ENCODE peak calls at places on chromosome 6, in four cellular contexts. I, V, A and H are unnamed samples.

GRCh38 chr6:22830463-22830862 is 261.1 kb downstream of the HDGFL1 start:
- DNase-seq in A (no peak), I (no peak), V (no peak), H (no peak)

GRCh38 chr6:128630213-128630612 is 109.8 kb upstream of the PTPRK start:
- DNase-seq in V (no peak), A (no peak), I (no peak), H (no peak)

GRCh38 chr6:47661960-47662359 is 36.4 kb upstream of the ADGRF4 start:
- DNase-seq in A (no peak), I (no peak), V (no peak), H (no peak)

GRCh38 chr6:32192608-32193039 is at the start of gene GPSM3:
- DNase-seq in V (no peak), I (no peak), A (peak), H (peak)

GRCh38 chr6:117494283-117494682 is 11.8 kb downstream of the DCBLD1 start:
- DNase-seq in I (no peak), V (no peak), A (no peak), H (no peak)

GRCh38 chr6:127811939-127812338 is 88.9 kb downstream of the THEMIS start:
- DNase-seq in I (no peak), A (no peak), V (no peak), H (no peak)

GRCh38 chr6:163711615-163712568 is 297.4 kb downstream of the QKI start:
- DNase-seq in V (no peak), A (peak), I (peak), H (peak)

GRCh38 chr6:39495023-39495422 is 172.5 kb upstream of the KCNK16 start:
- DNase-seq in I (no peak), V (no peak), A (no peak), H (no peak)

GRCh38 chr6:149716584-149716983 is 1.3 kb downstream of the LATS1 start:
- DNase-seq in V (peak), I (no peak), A (no peak), H (no peak)

GRCh38 chr6:47698342-47698787 is at the start of gene ADGRF4:
- DNase-seq in V (no peak), A (no peak), I (peak), H (no peak)

GRCh38 chr6:90941885-90942284 is 355.0 kb upstream of the MAP3K7 start:
- DNase-seq in A (no peak), V (no peak), I (peak), H (no peak)

GRCh38 chr6:141532211-141532610 is 600.5 kb upstream of the GJE1 start:
- DNase-seq in A (no peak), V (no peak), I (no peak), H (no peak)

GRCh38 chr6:139135578-139136545 is 982 bp downstream of the HECA start:
- DNase-seq in A (peak), I (peak), V (peak), H (peak)

GRCh38 chr6:125784365-125784764 is 6.4 kb upstream of the NCOA7 start:
- DNase-seq in V (no peak), I (no peak), A (no peak), H (no peak)

GRCh38 chr6:125779924-125780539 is 10.7 kb upstream of the NCOA7 start:
- DNase-seq in A (peak), I (peak), V (peak), H (peak)

GRCh38 chr6:125780540-125781306 is 10.0 kb upstream of the NCOA7 start:
- DNase-seq in V (peak), A (peak), I (peak), H (peak)

DNA sequence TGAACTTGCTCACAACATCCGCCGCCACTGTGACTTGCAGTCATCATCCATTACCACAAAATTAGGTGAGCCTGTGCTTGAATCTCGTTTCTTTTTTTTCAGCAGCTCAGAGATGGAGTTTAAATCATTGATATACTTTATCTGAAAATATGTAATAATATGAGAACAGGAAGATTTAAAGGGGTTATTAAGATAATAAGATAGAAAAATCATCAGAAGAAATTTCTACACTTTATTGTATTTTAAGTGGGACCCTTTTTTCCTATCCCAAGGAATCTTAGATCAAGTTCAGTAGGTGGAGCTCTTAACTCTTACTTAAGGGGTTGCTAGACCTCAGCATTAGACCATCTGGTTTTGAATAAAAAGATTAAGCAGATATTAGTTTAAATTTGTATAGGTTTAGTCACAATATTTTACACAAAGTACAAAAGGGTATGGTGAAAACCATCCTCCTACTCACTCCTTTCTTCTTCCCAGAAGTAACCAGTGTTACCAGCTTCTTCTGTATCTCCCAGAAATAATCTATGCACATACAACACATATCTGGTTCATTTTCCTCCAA is 9.4 kb upstream of the NCOA7 start:
- DNase-seq in A (no peak), I (no peak), V (no peak), H (no peak)
- TF ChIP-seq CTCF in A (no peak), I (no peak), V (no peak), H (no peak)

GRCh38 chr6:27565839-27566779 is 93.2 kb upstream of the ZNF184 start:
- DNase-seq in I (no peak), V (peak), A (no peak), H (no peak)
- TF ChIP-seq CTCF in I (no peak), V (peak), A (no peak), H (no peak)

DNA sequence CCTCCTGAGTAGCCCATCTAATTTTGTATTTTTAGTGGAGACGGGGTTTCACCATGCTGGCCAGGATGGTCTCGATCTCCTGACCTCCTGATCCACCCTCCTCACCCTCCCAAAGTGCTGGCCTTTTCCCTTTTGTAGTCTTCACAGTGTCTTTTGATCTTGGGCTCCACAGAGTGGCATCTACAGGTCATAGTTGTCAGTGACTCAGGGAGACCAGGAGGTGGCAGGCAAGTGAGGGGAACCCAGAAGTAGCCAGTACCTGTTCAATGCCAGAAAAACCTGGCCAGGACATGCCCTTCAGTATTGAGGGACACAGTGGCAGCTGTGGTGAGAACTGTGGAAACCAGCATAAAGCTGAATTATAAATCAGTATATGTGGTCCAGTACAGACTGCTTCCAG is 19.6 kb downstream of the RPP21 start:
- DNase-seq in V (peak), I (no peak), A (no peak), H (no peak)
- TF ChIP-seq CTCF in V (peak), I (no peak), A (no peak), H (no peak)

GRCh38 chr6:37306026-37306425 is 47.8 kb upstream of the RNF8 start:
- DNase-seq in V (no peak), A (no peak), I (no peak), H (no peak)

GRCh38 chr6:37309692-37310091 is 44.1 kb upstream of the RNF8 start:
- DNase-seq in V (no peak), I (no peak), A (no peak), H (no peak)

GRCh38 chr6:37309059-37309458 is 44.7 kb upstream of the RNF8 start:
- DNase-seq in V (no peak), A (no peak), I (no peak), H (no peak)

GRCh38 chr6:37306624-37307222 is 47.1 kb upstream of the RNF8 start:
- DNase-seq in I (no peak), A (no peak), V (no peak), H (no peak)

DNA sequence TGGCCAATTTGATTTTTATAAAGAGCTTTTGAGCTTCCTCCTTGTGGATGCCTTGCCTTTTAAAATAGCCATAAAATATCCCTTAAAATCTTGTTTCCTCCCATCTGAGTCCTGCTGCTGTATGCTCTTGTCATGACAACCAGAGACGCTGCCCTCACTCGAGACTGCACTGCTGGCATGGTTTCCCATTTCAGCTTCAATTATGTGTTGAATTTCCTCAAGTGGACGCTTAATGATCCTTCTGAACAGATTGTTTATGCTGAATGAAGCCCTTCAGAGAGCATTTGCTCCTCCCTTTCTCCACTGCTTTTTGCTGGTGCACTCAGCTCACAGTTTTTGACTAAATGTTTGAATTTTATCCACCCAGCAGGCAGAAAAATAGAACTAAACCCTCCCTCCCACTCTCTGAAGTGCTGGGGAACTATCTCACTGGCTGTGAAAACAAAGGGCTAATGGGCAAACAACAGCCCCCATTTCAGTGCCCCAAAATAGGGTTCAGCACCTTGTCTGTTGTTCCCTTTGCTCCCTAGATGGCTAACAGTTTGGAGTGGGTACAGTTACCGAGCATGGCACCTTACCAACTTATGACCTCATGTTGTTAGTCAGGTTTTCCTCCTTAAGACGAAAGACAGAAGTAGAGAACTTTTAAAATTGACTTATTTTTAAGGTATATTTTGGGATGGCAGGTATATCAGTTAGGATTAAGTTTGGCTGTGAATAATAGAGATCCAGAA is 45.5 kb upstream of the RNF8 start:
- DNase-seq in I (no peak), A (no peak), V (no peak), H (no peak)
- TF ChIP-seq CTCF in I (no peak), A (no peak), V (no peak), H (no peak)

DNA sequence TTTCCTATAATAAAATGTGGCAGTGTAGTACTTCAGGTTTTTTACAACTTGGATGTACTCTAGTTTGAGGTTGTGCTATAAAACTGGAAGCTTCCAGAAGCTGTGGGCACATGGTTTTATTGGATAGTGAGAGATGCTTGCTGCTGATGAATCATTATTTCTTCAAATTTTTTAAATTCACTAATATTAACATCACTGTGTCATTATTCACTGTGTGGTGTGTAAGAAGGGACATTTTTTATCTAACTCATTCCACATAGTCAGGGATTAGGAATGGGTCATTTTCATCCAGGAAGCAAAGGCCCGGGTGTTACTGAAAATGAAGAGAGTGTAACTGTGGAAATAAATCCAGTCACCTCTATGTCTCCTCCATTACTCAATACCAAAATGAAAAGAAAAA is 421.0 kb downstream of the TENT5A start:
- DNase-seq in A (no peak), I (no peak), V (no peak), H (no peak)
- TF ChIP-seq CTCF in A (no peak), I (no peak), V (no peak), H (no peak)

GRCh38 chr6:167996424-167997199 is 859 bp upstream of the KIF25 start:
- DNase-seq in V (peak), A (no peak), I (no peak), H (no peak)
- TF ChIP-seq CTCF in V (no peak), A (no peak), I (no peak), H (no peak)

GRCh38 chr6:167455371-167455770 is 130.5 kb downstream of the TTLL2 start:
- DNase-seq in V (no peak), I (no peak), A (no peak), H (no peak)

GRCh38 chr6:167454003-167454402 is 129.1 kb downstream of the TTLL2 start:
- DNase-seq in A (no peak), V (no peak), I (no peak), H (no peak)

GRCh38 chr6:167453082-167453446 is 128.2 kb downstream of the TTLL2 start:
- DNase-seq in I (no peak), V (no peak), A (no peak), H (no peak)

GRCh38 chr6:167450631-167451030 is 125.7 kb downstream of the TTLL2 start:
- DNase-seq in V (no peak), A (no peak), I (no peak), H (no peak)

DNA sequence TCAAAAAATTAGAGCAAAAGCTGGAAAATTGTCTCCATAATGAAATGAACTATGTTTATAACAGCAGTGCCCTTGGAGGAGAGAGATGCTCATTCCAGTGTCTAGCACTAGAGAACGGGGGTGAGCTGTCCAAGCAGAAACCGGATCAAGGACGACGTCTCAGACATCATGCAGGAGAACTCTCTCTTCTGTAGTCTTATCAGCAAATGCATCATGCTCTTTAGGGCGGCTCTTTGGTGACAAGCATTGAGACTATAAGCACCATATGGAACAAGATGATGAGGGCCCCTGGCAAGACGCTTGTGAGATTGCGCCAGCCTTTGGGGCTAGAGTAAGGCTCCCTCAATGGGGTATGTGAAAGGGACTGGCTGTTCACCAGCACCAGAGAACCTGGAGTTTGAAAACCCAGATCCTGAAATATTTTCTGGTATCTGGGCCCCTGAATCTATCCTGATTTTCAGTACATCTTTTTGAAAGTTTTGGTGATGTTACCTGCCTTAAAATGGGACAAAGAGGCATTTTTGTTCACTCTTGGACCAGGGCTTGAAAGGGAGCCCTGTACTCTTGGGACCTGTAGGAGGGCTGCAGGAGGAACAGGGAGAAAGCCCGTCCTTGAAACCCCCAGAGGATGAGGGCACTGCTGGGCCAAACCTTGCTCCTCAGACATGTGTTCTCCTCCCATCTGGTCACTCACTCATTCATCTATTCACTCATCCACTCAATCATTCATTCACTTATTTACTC is 127.6 kb downstream of the TTLL2 start:
- DNase-seq in I (no peak), A (no peak), V (no peak), H (no peak)
- TF ChIP-seq CTCF in I (no peak), A (no peak), V (no peak), H (no peak)

DNA sequence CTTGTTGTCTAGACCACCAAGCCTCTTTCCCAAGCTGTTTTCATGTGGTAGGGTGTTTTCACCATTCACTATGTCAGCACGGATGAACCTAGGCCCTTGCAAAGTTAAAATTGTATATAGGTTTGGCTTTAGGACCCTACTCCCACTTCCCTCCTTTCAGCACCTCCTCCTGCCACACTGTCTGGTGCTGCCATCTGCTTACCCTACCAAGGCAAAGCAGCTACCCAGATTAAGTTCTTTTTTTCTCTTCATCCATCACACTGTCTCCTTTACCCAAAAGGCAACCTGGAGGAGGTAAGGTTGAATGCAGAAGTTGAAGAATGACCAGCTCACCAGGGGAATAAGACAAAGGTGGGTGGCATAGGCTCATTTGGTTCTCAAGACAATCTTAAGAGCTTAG is 184.0 kb downstream of the CDC5L start:
- DNase-seq in A (no peak), I (no peak), V (no peak), H (no peak)
- TF ChIP-seq CTCF in A (no peak), I (no peak), V (no peak), H (no peak)

GRCh38 chr6:7062445-7063162 is 45.2 kb upstream of the RREB1 start:
- DNase-seq in I (no peak), A (peak), V (no peak), H (no peak)
- TF ChIP-seq CTCF in I (no peak), A (no peak), V (no peak), H (no peak)

GRCh38 chr6:13511913-13512717 is 24.7 kb upstream of the GFOD1 start:
- DNase-seq in I (peak), V (no peak), A (no peak), H (peak)

GRCh38 chr6:13507306-13507855 is 20.0 kb upstream of the GFOD1 start:
- DNase-seq in V (no peak), A (no peak), I (no peak), H (no peak)

GRCh38 chr6:13505345-13505734 is 17.9 kb upstream of the GFOD1 start:
- DNase-seq in A (no peak), I (no peak), V (no peak), H (no peak)

GRCh38 chr6:13512900-13513299 is 25.5 kb upstream of the GFOD1 start:
- DNase-seq in A (no peak), V (no peak), I (no peak), H (no peak)

GRCh38 chr6:13508711-13509705 is 21.6 kb upstream of the GFOD1 start:
- DNase-seq in A (no peak), V (no peak), I (no peak), H (no peak)
- TF ChIP-seq CTCF in A (no peak), V (no peak), I (no peak), H (no peak)